ENCODE peak calls at places on chromosomes 4 and X, in seven cellular contexts. A is IMR-90, M is mesenchymal stem cell, E is mesendoderm, Z is neuronal stem cell, G is H9, P is H1. K is an unnamed sample.

GRCh38 chrX:3129256-3129655 is 88.0 kb downstream of the ARSF start:
- DNase-seq in E (no peak), P (no peak), M (no peak), A (peak; percentile 28), Z (no peak), G (no peak), K (no peak)

GRCh38 chr4:84051728-84052127 is 447.4 kb downstream of the NKX6-1 start:
- DNase-seq in M (no peak), G (peak; percentile 32), A (no peak), E (no peak), P (no peak), Z (peak; percentile 32), K (no peak)

GRCh38 chr4:76420901-76421581 is at the start of gene CCDC158:
- DNase-seq in P (no peak), E (no peak), G (no peak), A (no peak), M (no peak), Z (no peak), K (no peak)

GRCh38 chr4:16196482-16197393 is 29.5 kb downstream of the TAPT1 start:
- DNase-seq in Z (peak; percentile 39), M (peak; percentile 84), A (peak; percentile 65), G (no peak), P (no peak), E (peak; percentile 90), K (peak; percentile 66)

GRCh38 chr4:2793920-2794706 is 1.2 kb downstream of the SH3BP2 start:
- DNase-seq in A (no peak), G (peak; percentile 27), Z (no peak), E (peak; percentile 45), M (peak; percentile 71), P (no peak), K (peak; percentile 94)

GRCh38 chr4:52290468-52290867 is 239.4 kb downstream of the SPATA18 start:
- DNase-seq in G (no peak), M (no peak), A (no peak), Z (no peak), E (no peak), P (no peak), K (no peak)

GRCh38 chr4:70734168-70734954 is 12.6 kb downstream of the RUFY3 start:
- DNase-seq in A (peak; percentile 55), G (no peak), M (peak; percentile 58), E (no peak), P (no peak), Z (no peak), K (no peak)

GRCh38 chr4:57233391-57233790 is 123.2 kb upstream of the IGFBP7 start:
- DNase-seq in Z (no peak), G (no peak), M (peak; percentile 82), A (peak; percentile 28), P (no peak), E (no peak), K (no peak)

DNA sequence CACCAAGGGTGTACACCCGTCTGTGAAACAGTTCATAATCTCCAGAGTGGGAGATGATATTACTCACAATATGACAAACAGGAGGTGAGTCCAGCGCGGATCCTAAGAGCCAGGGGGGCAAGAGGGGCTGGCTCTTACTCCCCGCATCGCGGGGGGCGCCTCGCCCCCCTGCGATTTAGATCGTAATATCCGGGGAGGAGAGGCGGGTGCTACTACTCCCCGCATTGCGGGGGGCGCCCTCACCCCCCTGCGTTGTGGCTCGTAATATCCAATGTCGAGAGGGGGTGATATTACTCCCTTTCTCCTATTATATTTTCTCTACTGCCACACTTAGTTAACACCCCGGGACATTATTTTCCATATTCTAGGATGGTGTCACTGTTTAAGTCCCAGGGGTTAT is 131.9 kb downstream of the ADRA2C start:
- DNase-seq in Z (no peak), A (no peak), G (no peak), E (no peak), P (no peak), M (no peak), K (no peak)
- H3K4ac ChIP-seq in Z (no peak overlapping the region), A (no peak overlapping the region), G (no peak overlapping the region), E (no peak overlapping the region), P (no peak overlapping the region), M (no peak overlapping the region), K (no peak overlapping the region)

GRCh38 chr4:3810111-3810680 is 44.0 kb downstream of the ADRA2C start:
- DNase-seq in Z (no peak), M (no peak), A (no peak), G (no peak), E (no peak), P (no peak), K (no peak)
- H3K4ac ChIP-seq in Z (no peak overlapping the region), M (no peak overlapping the region), A (no peak overlapping the region), G (no peak overlapping the region), E (no peak overlapping the region), P (no peak overlapping the region), K (no peak overlapping the region)

DNA sequence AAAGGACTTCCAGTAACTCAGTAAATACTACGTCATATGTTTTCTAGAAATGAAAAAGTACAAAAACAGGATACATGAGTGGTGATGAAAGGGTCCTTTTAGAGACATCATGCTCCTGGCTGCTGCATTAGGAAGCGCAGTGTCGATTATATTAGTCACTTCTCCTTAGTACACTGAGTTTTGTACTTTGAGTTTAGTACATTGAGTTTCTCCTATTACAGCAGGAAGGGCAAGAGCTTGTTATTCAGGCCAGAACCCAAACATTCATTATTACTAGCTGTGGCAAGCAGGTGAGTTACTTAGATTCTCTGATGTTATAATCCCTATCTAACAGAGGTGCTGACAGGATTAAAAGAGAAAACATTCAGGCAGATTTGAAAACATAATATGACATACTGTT is 21.3 kb downstream of the RPGR start:
- DNase-seq in Z (no peak), E (no peak), A (no peak), M (no peak), P (no peak), G (no peak), K (no peak)
- H3K4ac ChIP-seq in Z (no peak overlapping the region), E (no peak overlapping the region), A (no peak overlapping the region), M (no peak overlapping the region), P (no peak overlapping the region), G (no peak overlapping the region), K (no peak overlapping the region)

GRCh38 chr4:110260299-110260698 is 61.9 kb upstream of the ELOVL6 start:
- DNase-seq in E (no peak), A (no peak), P (no peak), M (no peak), G (no peak), Z (no peak), K (no peak)
- H3K4ac ChIP-seq in E (no peak overlapping the region), A (no peak overlapping the region), P (no peak overlapping the region), M (no peak overlapping the region), G (no peak overlapping the region), Z (no peak overlapping the region), K (no peak overlapping the region)

DNA sequence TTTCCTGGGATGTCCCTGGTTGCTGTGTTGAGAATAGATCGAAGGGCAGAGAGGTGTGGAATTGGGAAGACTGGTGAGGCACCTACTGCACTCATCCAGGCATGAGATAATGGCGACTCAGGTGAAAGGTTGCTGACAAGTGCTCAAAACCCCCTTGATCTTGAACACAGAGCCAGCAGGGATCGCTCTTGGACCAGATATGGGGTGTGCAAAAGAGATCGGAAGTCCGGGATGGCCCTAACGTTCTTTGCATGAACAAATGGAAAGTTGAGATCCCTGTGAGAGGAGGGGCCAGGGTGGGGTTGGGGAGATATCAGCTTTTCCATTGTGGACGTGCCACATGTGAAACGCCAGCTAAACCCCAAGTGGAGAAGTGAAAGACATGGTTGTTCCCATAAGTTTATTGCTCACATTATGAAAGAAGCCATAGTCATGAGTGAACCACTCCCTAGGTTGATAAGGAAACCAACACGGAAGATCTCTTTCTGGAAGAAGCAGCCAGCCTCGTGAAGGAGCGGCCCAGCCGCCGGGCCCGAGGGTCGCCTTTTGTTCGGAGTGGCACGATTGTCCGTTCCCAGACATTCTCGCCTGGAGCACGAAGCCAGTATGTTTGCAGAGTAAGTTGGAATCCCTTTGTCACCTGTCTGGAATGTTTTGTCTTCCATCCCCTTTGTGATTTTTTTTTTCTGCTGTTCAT is 22.6 kb upstream of the CLCN4 start:
- DNase-seq in M (no peak), P (no peak), A (no peak), G (no peak), Z (no peak), E (no peak), K (peak; percentile 42)
- H3K4ac ChIP-seq in M (no peak overlapping the region), P (no peak overlapping the region), A (no peak overlapping the region), G (no peak overlapping the region), Z (no peak overlapping the region), E (no peak overlapping the region), K (no peak overlapping the region)

DNA sequence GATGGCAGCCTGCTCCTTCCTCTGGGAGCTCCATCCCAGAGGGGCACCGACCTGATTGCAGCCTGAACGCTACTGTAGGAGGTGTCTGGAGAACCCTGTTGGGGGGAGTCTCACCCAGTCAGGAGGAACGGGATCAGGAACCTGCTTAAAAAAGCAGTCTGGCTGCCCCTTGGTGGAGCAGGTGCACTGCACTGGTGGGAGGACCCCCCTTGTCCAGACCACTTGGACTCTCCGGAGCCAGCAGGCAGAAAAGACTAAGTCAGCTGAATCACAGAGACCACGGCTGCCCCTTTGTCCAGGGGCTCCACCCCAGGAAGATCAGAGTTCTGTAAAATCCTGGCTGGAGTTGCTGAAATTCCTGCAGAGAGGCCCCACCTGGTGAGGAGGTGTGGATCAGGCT is 67.3 kb upstream of the MAGEB18 start:
- DNase-seq in A (no peak), P (no peak), G (no peak), E (no peak), Z (no peak), M (no peak), K (no peak)
- H3K4ac ChIP-seq in A (no peak overlapping the region), P (no peak overlapping the region), G (no peak overlapping the region), E (no peak overlapping the region), Z (no peak overlapping the region), M (no peak overlapping the region), K (no peak overlapping the region)

GRCh38 chr4:69044247-69044646 is 52.0 kb upstream of the UGT2B7 start:
- DNase-seq in P (no peak), A (peak; percentile 35), E (no peak), Z (no peak), G (no peak), M (no peak), K (no peak)
- H3K4ac ChIP-seq in P (no peak overlapping the region), A (peak overlapping the region; percentile 33), E (no peak overlapping the region), Z (no peak overlapping the region), G (no peak overlapping the region), M (no peak overlapping the region), K (no peak overlapping the region)

GRCh38 chrX:11531226-11531625 is 134.5 kb downstream of the ARHGAP6 start:
- DNase-seq in P (no peak), E (no peak), Z (no peak), M (peak; percentile 30), G (no peak), A (peak; percentile 22), K (peak; percentile 33)
- H3K4ac ChIP-seq in P (no peak overlapping the region), E (no peak overlapping the region), Z (no peak overlapping the region), M (no peak overlapping the region), G (no peak overlapping the region), A (no peak overlapping the region), K (no peak overlapping the region)

K was measured in trophoblast cell.